ENCODE peak calls at places on chromosomes 4 and X, in ten cellular contexts. One of them, this sample, is unnamed.
A peak's percentile ranks its signal among the peaks of the same experiment; 100 is the strongest.

GRCh38 chr4:87965501-87965975 is 10.0 kb upstream of the SPP1 start:
- DNase-seq in SK-N-SH: no peak
- DNase-seq in pancreas: no peak
- DNase-seq in MG63: no peak
- DNase-seq in cardiac muscle cell: no peak
- DNase-seq in fibroblast of lung: no peak
- DNase-seq in stomach: no peak
- DNase-seq in mammary epithelial cell: no peak
- DNase-seq in naive thymus-derived CD4-positive, alpha-beta T cell: no peak
- DNase-seq in IMR-90: no peak
- DNase-seq in this sample: no peak

GRCh38 chr4:155038459-155038858 is 170.0 kb upstream of the NPY2R start:
- DNase-seq in MG63: no peak
- DNase-seq in naive thymus-derived CD4-positive, alpha-beta T cell: no peak
- DNase-seq in cardiac muscle cell: no peak
- DNase-seq in mammary epithelial cell: no peak
- DNase-seq in fibroblast of lung: no peak
- DNase-seq in stomach: no peak
- DNase-seq in pancreas: no peak
- DNase-seq in IMR-90: no peak
- DNase-seq in SK-N-SH: no peak
- DNase-seq in this sample: no peak

GRCh38 chr4:71456841-71457240 is 118.0 kb downstream of the SLC4A4 start:
- DNase-seq in naive thymus-derived CD4-positive, alpha-beta T cell: no peak
- DNase-seq in fibroblast of lung: peak; percentile 73
- DNase-seq in SK-N-SH: no peak
- DNase-seq in pancreas: no peak
- DNase-seq in MG63: peak; percentile 60
- DNase-seq in IMR-90: peak; percentile 91
- DNase-seq in stomach: no peak
- DNase-seq in mammary epithelial cell: peak; percentile 60
- DNase-seq in cardiac muscle cell: peak; percentile 72
- DNase-seq in this sample: no peak

GRCh38 chr4:101763576-101763975 is 27.0 kb upstream of the BANK1 start:
- DNase-seq in SK-N-SH: no peak
- DNase-seq in pancreas: no peak
- DNase-seq in naive thymus-derived CD4-positive, alpha-beta T cell: no peak
- DNase-seq in fibroblast of lung: no peak
- DNase-seq in cardiac muscle cell: no peak
- DNase-seq in MG63: no peak
- DNase-seq in stomach: no peak
- DNase-seq in mammary epithelial cell: no peak
- DNase-seq in IMR-90: no peak
- DNase-seq in this sample: no peak

GRCh38 chrX:65926095-65927019 is 113.5 kb downstream of the VSIG4 start:
- DNase-seq in fibroblast of lung: no peak
- DNase-seq in MG63: no peak
- DNase-seq in stomach: no peak
- DNase-seq in IMR-90: no peak
- DNase-seq in naive thymus-derived CD4-positive, alpha-beta T cell: peak; percentile 62
- DNase-seq in SK-N-SH: no peak
- DNase-seq in mammary epithelial cell: no peak
- DNase-seq in cardiac muscle cell: no peak
- DNase-seq in pancreas: no peak
- DNase-seq in this sample: no peak

GRCh38 chr4:140027135-140027534 is 126.8 kb downstream of the MAML3 start:
- DNase-seq in pancreas: no peak
- DNase-seq in mammary epithelial cell: no peak
- DNase-seq in SK-N-SH: no peak
- DNase-seq in MG63: no peak
- DNase-seq in cardiac muscle cell: no peak
- DNase-seq in naive thymus-derived CD4-positive, alpha-beta T cell: no peak
- DNase-seq in IMR-90: no peak
- DNase-seq in stomach: no peak
- DNase-seq in fibroblast of lung: no peak
- DNase-seq in this sample: no peak

GRCh38 chr4:154741877-154742851 is 1.6 kb upstream of the LRAT start:
- DNase-seq in mammary epithelial cell: no peak
- DNase-seq in stomach: no peak
- DNase-seq in pancreas: no peak
- DNase-seq in IMR-90: no peak
- DNase-seq in SK-N-SH: peak; percentile 30
- DNase-seq in fibroblast of lung: peak; percentile 19
- DNase-seq in MG63: no peak
- DNase-seq in naive thymus-derived CD4-positive, alpha-beta T cell: no peak
- DNase-seq in cardiac muscle cell: peak; percentile 10
- DNase-seq in this sample: no peak

GRCh38 chr4:1195109-1195671 is 22.8 kb upstream of the SPON2 start:
- DNase-seq in SK-N-SH: peak; percentile 43
- DNase-seq in fibroblast of lung: no peak
- DNase-seq in pancreas: no peak
- DNase-seq in mammary epithelial cell: no peak
- DNase-seq in IMR-90: no peak
- DNase-seq in stomach: peak; percentile 20
- DNase-seq in naive thymus-derived CD4-positive, alpha-beta T cell: no peak
- DNase-seq in cardiac muscle cell: no peak
- DNase-seq in MG63: peak; percentile 69
- DNase-seq in this sample: no peak

GRCh38 chr4:1975880-1976279 is 32.9 kb downstream of the NELFA start:
- DNase-seq in fibroblast of lung: no peak
- DNase-seq in pancreas: no peak
- DNase-seq in mammary epithelial cell: no peak
- DNase-seq in MG63: no peak
- DNase-seq in naive thymus-derived CD4-positive, alpha-beta T cell: no peak
- DNase-seq in SK-N-SH: no peak
- DNase-seq in stomach: no peak
- DNase-seq in cardiac muscle cell: no peak
- DNase-seq in IMR-90: no peak
- DNase-seq in this sample: no peak

GRCh38 chr4:156476359-156476758 is 495.2 kb downstream of the PDGFC start:
- DNase-seq in pancreas: no peak
- DNase-seq in IMR-90: peak; percentile 98
- DNase-seq in stomach: no peak
- DNase-seq in naive thymus-derived CD4-positive, alpha-beta T cell: no peak
- DNase-seq in cardiac muscle cell: peak; percentile 87
- DNase-seq in SK-N-SH: peak; percentile 4
- DNase-seq in MG63: peak; percentile 11
- DNase-seq in fibroblast of lung: peak; percentile 100
- DNase-seq in mammary epithelial cell: peak; percentile 98
- DNase-seq in this sample: no peak

GRCh38 chr4:156825074-156825473 is 146.5 kb downstream of the PDGFC start:
- DNase-seq in naive thymus-derived CD4-positive, alpha-beta T cell: no peak
- DNase-seq in IMR-90: no peak
- DNase-seq in mammary epithelial cell: peak; percentile 22
- DNase-seq in cardiac muscle cell: no peak
- DNase-seq in fibroblast of lung: no peak
- DNase-seq in MG63: peak; percentile 5
- DNase-seq in SK-N-SH: no peak
- DNase-seq in pancreas: no peak
- DNase-seq in stomach: no peak
- DNase-seq in this sample: no peak

GRCh38 chrX:44451056-44451455 is 91.6 kb downstream of the FUNDC1 start:
- DNase-seq in fibroblast of lung: no peak
- DNase-seq in naive thymus-derived CD4-positive, alpha-beta T cell: no peak
- DNase-seq in pancreas: no peak
- DNase-seq in MG63: no peak
- DNase-seq in cardiac muscle cell: no peak
- DNase-seq in IMR-90: no peak
- DNase-seq in mammary epithelial cell: no peak
- DNase-seq in SK-N-SH: no peak
- DNase-seq in stomach: no peak
- DNase-seq in this sample: peak; percentile 69

DNA sequence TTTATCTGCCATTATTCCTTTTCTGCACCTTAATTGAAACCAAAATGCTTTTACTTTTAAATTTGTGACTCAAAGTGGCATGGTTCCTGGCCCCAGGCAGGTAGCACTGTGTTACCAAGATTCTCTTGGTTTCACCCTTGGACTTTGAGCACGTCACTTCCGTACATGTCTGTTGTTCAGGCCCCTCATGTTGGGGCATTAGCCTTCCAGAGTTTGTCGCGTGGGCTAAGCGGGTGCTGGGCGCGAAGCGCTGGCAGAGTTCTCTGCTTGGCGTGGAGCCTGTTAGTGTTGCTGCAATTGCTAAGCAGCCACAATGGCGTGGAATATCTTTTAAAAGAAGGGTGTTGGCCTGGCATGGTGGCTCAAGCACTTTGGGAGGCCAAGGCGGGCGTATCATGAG is 14.0 kb upstream of the TADA2B start:
- DNase-seq in naive thymus-derived CD4-positive, alpha-beta T cell: no peak
- DNase-seq in SK-N-SH: no peak
- DNase-seq in IMR-90: no peak
- DNase-seq in stomach: no peak
- DNase-seq in MG63: no peak
- DNase-seq in fibroblast of lung: no peak
- DNase-seq in pancreas: no peak
- DNase-seq in cardiac muscle cell: no peak
- DNase-seq in mammary epithelial cell: no peak
- DNase-seq in this sample: no peak
- H3K36me3 ChIP-seq in naive thymus-derived CD4-positive, alpha-beta T cell: peaks cover 80% of the 10 kb centered on the region
- H3K36me3 ChIP-seq in SK-N-SH: peaks cover 20% of the 10 kb centered on the region
- H3K36me3 ChIP-seq in IMR-90: peaks cover 62% of the 10 kb centered on the region
- H3K36me3 ChIP-seq in stomach: peaks cover 85% of the 10 kb centered on the region
- H3K36me3 ChIP-seq in MG63: no peaks in the 10 kb centered on the region
- H3K36me3 ChIP-seq in fibroblast of lung: peaks cover 7% of the 10 kb centered on the region
- H3K36me3 ChIP-seq in pancreas: peaks cover 6% of the 10 kb centered on the region
- H3K36me3 ChIP-seq in cardiac muscle cell: peaks cover 12% of the 10 kb centered on the region
- H3K36me3 ChIP-seq in mammary epithelial cell: peaks cover 11% of the 10 kb centered on the region
- H3K36me3 ChIP-seq in this sample: peaks cover 48% of the 10 kb centered on the region

DNA sequence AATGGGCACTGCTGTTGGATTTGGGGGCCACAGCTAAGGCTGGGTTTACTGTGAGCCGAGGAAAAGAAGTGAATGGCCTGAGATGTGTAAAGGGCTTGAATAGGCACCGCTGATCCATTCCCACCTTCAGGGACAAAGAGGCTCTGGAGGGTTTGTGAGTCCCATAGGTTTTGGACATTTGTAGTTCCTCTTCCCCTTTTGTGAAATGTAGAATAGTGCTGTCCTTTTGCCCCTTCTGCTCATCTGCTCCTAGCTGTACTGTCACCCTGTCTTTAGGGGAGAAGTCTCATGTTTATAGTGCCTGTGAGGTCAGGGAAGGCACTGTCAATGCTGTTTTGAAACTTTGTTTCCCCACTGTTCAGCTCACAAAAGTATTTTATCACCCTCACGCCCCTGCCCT is 26.4 kb upstream of the CLCN4 start:
- DNase-seq in naive thymus-derived CD4-positive, alpha-beta T cell: no peak
- DNase-seq in MG63: no peak
- DNase-seq in pancreas: no peak
- DNase-seq in IMR-90: no peak
- DNase-seq in SK-N-SH: no peak
- DNase-seq in mammary epithelial cell: no peak
- DNase-seq in stomach: no peak
- DNase-seq in cardiac muscle cell: no peak
- DNase-seq in fibroblast of lung: no peak
- DNase-seq in this sample: no peak
- H3K36me3 ChIP-seq in naive thymus-derived CD4-positive, alpha-beta T cell: peaks cover 42% of the 10 kb centered on the region
- H3K36me3 ChIP-seq in MG63: no peaks in the 10 kb centered on the region
- H3K36me3 ChIP-seq in pancreas: no peaks in the 10 kb centered on the region
- H3K36me3 ChIP-seq in IMR-90: peaks cover 36% of the 10 kb centered on the region
- H3K36me3 ChIP-seq in SK-N-SH: no peaks in the 10 kb centered on the region
- H3K36me3 ChIP-seq in mammary epithelial cell: no peaks in the 10 kb centered on the region
- H3K36me3 ChIP-seq in stomach: peaks cover 57% of the 10 kb centered on the region
- H3K36me3 ChIP-seq in cardiac muscle cell: no peaks in the 10 kb centered on the region
- H3K36me3 ChIP-seq in fibroblast of lung: no peaks in the 10 kb centered on the region
- H3K36me3 ChIP-seq in this sample: no peaks in the 10 kb centered on the region

GRCh38 chr4:123350726-123351125 is 45.9 kb upstream of the SPRY1 start:
- DNase-seq in pancreas: no peak
- DNase-seq in cardiac muscle cell: no peak
- DNase-seq in SK-N-SH: no peak
- DNase-seq in IMR-90: no peak
- DNase-seq in naive thymus-derived CD4-positive, alpha-beta T cell: no peak
- DNase-seq in MG63: no peak
- DNase-seq in stomach: no peak
- DNase-seq in mammary epithelial cell: no peak
- DNase-seq in fibroblast of lung: no peak
- DNase-seq in this sample: no peak
- H3K36me3 ChIP-seq in pancreas: no peaks in the 10 kb centered on the region
- H3K36me3 ChIP-seq in cardiac muscle cell: no peaks in the 10 kb centered on the region
- H3K36me3 ChIP-seq in SK-N-SH: no peaks in the 10 kb centered on the region
- H3K36me3 ChIP-seq in IMR-90: no peaks in the 10 kb centered on the region
- H3K36me3 ChIP-seq in naive thymus-derived CD4-positive, alpha-beta T cell: no peaks in the 10 kb centered on the region
- H3K36me3 ChIP-seq in MG63: no peaks in the 10 kb centered on the region
- H3K36me3 ChIP-seq in stomach: no peaks in the 10 kb centered on the region
- H3K36me3 ChIP-seq in mammary epithelial cell: no peaks in the 10 kb centered on the region
- H3K36me3 ChIP-seq in fibroblast of lung: no peaks in the 10 kb centered on the region
- H3K36me3 ChIP-seq in this sample: no peaks in the 10 kb centered on the region

GRCh38 chrX:154351183-154352011 is 23.0 kb downstream of the FLNA start:
- DNase-seq in cardiac muscle cell: peak; percentile 0
- DNase-seq in stomach: no peak
- DNase-seq in MG63: no peak
- DNase-seq in SK-N-SH: no peak
- DNase-seq in IMR-90: no peak
- DNase-seq in pancreas: no peak
- DNase-seq in mammary epithelial cell: no peak
- DNase-seq in fibroblast of lung: no peak
- DNase-seq in naive thymus-derived CD4-positive, alpha-beta T cell: no peak
- DNase-seq in this sample: no peak

GRCh38 chrX:154348646-154349358 is 25.6 kb downstream of the FLNA start:
- DNase-seq in fibroblast of lung: no peak
- DNase-seq in stomach: no peak
- DNase-seq in mammary epithelial cell: no peak
- DNase-seq in naive thymus-derived CD4-positive, alpha-beta T cell: no peak
- DNase-seq in IMR-90: no peak
- DNase-seq in cardiac muscle cell: peak; percentile 7
- DNase-seq in SK-N-SH: no peak
- DNase-seq in MG63: no peak
- DNase-seq in pancreas: no peak
- DNase-seq in this sample: no peak

GRCh38 chrX:154349359-154349935 is 25.0 kb downstream of the FLNA start:
- DNase-seq in SK-N-SH: no peak
- DNase-seq in cardiac muscle cell: peak; percentile 9
- DNase-seq in mammary epithelial cell: no peak
- DNase-seq in MG63: no peak
- DNase-seq in IMR-90: no peak
- DNase-seq in fibroblast of lung: no peak
- DNase-seq in naive thymus-derived CD4-positive, alpha-beta T cell: no peak
- DNase-seq in pancreas: no peak
- DNase-seq in stomach: no peak
- DNase-seq in this sample: no peak

GRCh38 chrX:154350429-154351182 is 23.8 kb downstream of the FLNA start:
- DNase-seq in mammary epithelial cell: no peak
- DNase-seq in stomach: no peak
- DNase-seq in SK-N-SH: no peak
- DNase-seq in pancreas: no peak
- DNase-seq in naive thymus-derived CD4-positive, alpha-beta T cell: no peak
- DNase-seq in cardiac muscle cell: peak; percentile 6
- DNase-seq in MG63: no peak
- DNase-seq in IMR-90: no peak
- DNase-seq in fibroblast of lung: no peak
- DNase-seq in this sample: no peak

GRCh38 chrX:154349979-154350378 is 24.5 kb downstream of the FLNA start:
- DNase-seq in naive thymus-derived CD4-positive, alpha-beta T cell: no peak
- DNase-seq in IMR-90: no peak
- DNase-seq in MG63: no peak
- DNase-seq in SK-N-SH: no peak
- DNase-seq in pancreas: no peak
- DNase-seq in mammary epithelial cell: no peak
- DNase-seq in cardiac muscle cell: peak; percentile 3
- DNase-seq in stomach: no peak
- DNase-seq in fibroblast of lung: no peak
- DNase-seq in this sample: peak; percentile 51
- H3K36me3 ChIP-seq in naive thymus-derived CD4-positive, alpha-beta T cell: peaks cover 66% of the 10 kb centered on the region
- H3K36me3 ChIP-seq in IMR-90: peaks cover 70% of the 10 kb centered on the region
- H3K36me3 ChIP-seq in MG63: peaks cover 57% of the 10 kb centered on the region
- H3K36me3 ChIP-seq in SK-N-SH: peaks cover 53% of the 10 kb centered on the region
- H3K36me3 ChIP-seq in pancreas: no peaks in the 10 kb centered on the region
- H3K36me3 ChIP-seq in mammary epithelial cell: peaks cover 15% of the 10 kb centered on the region
- H3K36me3 ChIP-seq in cardiac muscle cell: peaks cover 29% of the 10 kb centered on the region
- H3K36me3 ChIP-seq in stomach: peaks cover 69% of the 10 kb centered on the region
- H3K36me3 ChIP-seq in fibroblast of lung: peaks cover 53% of the 10 kb centered on the region
- H3K36me3 ChIP-seq in this sample: peaks cover 70% of the 10 kb centered on the region

This sample was measured in WERI-Rb-1.